ENCODE peak calls at places on chromosomes 4 and X, in ten cellular contexts. Z, Q, U, Y, L, A, H, C, T and G are unnamed samples.

GRCh38 chr4:25351777-25352421 is 25.2 kb upstream of the ANAPC4 start:
- DNase-seq in Q (no peak), U (peak; percentile 72), T (no peak), L (no peak), Z (no peak), C (no peak), Y (peak; percentile 55), H (peak; percentile 70), A (peak; percentile 1), G (no peak)

GRCh38 chr4:140118931-140119640 is 34.9 kb downstream of the MAML3 start:
- DNase-seq in Z (no peak), Y (no peak), A (no peak), L (no peak), H (no peak), Q (no peak), C (no peak), T (no peak), U (no peak), G (no peak)

GRCh38 chr4:20252656-20253271 is 1.1 kb downstream of the SLIT2 start:
- DNase-seq in Z (no peak), A (no peak), Q (no peak), H (peak; percentile 69), T (no peak), Y (peak; percentile 28), U (peak; percentile 52), C (no peak), L (no peak), G (no peak)

GRCh38 chrX:11998944-11999343 is 139.3 kb upstream of the FRMPD4 start:
- DNase-seq in Z (no peak), Y (no peak), U (no peak), A (no peak), C (no peak), H (no peak), L (no peak), T (no peak), Q (no peak), G (no peak)

GRCh38 chr4:117327491-117327890 is 242.1 kb upstream of the TRAM1L1 start:
- DNase-seq in Q (no peak), A (no peak), L (no peak), H (no peak), C (no peak), T (no peak), Y (peak; percentile 4), U (no peak), Z (no peak), G (no peak)

GRCh38 chrX:15906544-15906943 is 51.9 kb upstream of the AP1S2 start:
- DNase-seq in T (no peak), Y (no peak), Q (no peak), C (no peak), A (no peak), H (no peak), L (no peak), U (no peak), Z (no peak), G (no peak)

GRCh38 chr4:40227284-40227683 is 30.5 kb downstream of the RHOH start:
- DNase-seq in Z (no peak), Y (no peak), U (no peak), C (no peak), A (no peak), T (no peak), H (no peak), Q (no peak), L (no peak), G (no peak)

GRCh38 chr4:139956436-139957107 is 197.4 kb downstream of the MAML3 start:
- DNase-seq in H (no peak), L (no peak), T (no peak), Z (no peak), Y (no peak), Q (no peak), U (no peak), C (no peak), A (no peak), G (no peak)

GRCh38 chr4:185210102-185210981 is 944 bp downstream of the SNX25 start:
- DNase-seq in A (peak; percentile 31), Z (no peak), U (peak; percentile 61), L (no peak), T (peak; percentile 31), C (no peak), Y (peak; percentile 53), Q (no peak), H (peak; percentile 64), G (peak; percentile 28)

GRCh38 chrX:40262641-40263560 is 165.1 kb upstream of the BCOR start:
- DNase-seq in U (peak; percentile 83), L (no peak), H (peak; percentile 79), Z (no peak), Y (peak; percentile 50), T (no peak), Q (no peak), A (peak; percentile 62), C (no peak), G (peak; percentile 47)